ENCODE peak calls at places on chromosomes 5 and 9, in five cellular contexts. L is choroid plexus epithelial cell, X is brain microvascular endothelial cell, R is HFF-Myc, Q is AG10803. F is an unnamed sample.

GRCh38 chr5:138470322-138471285 is 5.3 kb downstream of the EGR1 start:
- DNase-seq in L (no peak), X (peak), R (no peak), Q (no peak), F (peak)

GRCh38 chr5:158883502-158883901 is 216.2 kb downstream of the EBF1 start:
- DNase-seq in L (no peak), X (no peak), R (no peak), Q (no peak), F (no peak)

GRCh38 chr5:135714126-135714894 is 120.2 kb upstream of the SLC25A48 start:
- DNase-seq in L (peak), X (peak), R (no peak), Q (peak), F (no peak)

GRCh38 chr9:68732405-68733020 is 27.5 kb downstream of the PIP5K1B start:
- DNase-seq in L (no peak), X (no peak), R (no peak), Q (no peak), F (no peak)

GRCh38 chr9:72149231-72149975 is at the start of gene GDA:
- DNase-seq in L (no peak), X (no peak), R (no peak), Q (no peak), F (no peak)

GRCh38 chr5:148393390-148393741 is 9.6 kb downstream of the FBXO38 start:
- DNase-seq in L (no peak), X (no peak), R (no peak), Q (no peak), F (no peak)

GRCh38 chr5:160787247-160787646 is 64.8 kb downstream of the ATP10B start:
- DNase-seq in L (no peak), X (no peak), R (no peak), Q (no peak), F (no peak)

GRCh38 chr9:24245988-24246387 is 299.7 kb downstream of the IZUMO3 start:
- DNase-seq in L (peak), X (peak), R (no peak), Q (peak), F (peak)

GRCh38 chr5:66144799-66145390 is 795 bp downstream of the SREK1 start:
- DNase-seq in L (no peak), X (no peak), R (no peak), Q (peak), F (no peak)

GRCh38 chr5:151205411-151205810 is 18.5 kb downstream of the CCDC69 start:
- DNase-seq in L (no peak), X (no peak), R (no peak), Q (no peak), F (no peak)

GRCh38 chr5:34847552-34847951 is 8.6 kb downstream of the TTC23L start:
- DNase-seq in L (no peak), X (no peak), R (no peak), Q (no peak), F (no peak)

GRCh38 chr9:108553111-108553635 is 302.6 kb downstream of the ACTL7B start:
- DNase-seq in L (no peak), X (no peak), R (no peak), Q (no peak), F (no peak)

GRCh38 chr5:4627887-4628286 is 512.2 kb upstream of the ADAMTS16 start:
- DNase-seq in L (no peak), X (no peak), R (no peak), Q (no peak), F (no peak)

GRCh38 chr5:178590141-178590923 is at the start of gene COL23A1:
- DNase-seq in L (peak), X (peak), R (no peak), Q (peak), F (peak)

GRCh38 chr9:88837731-88838130 is 153.5 kb upstream of the S1PR3 start:
- DNase-seq in L (no peak), X (no peak), R (no peak), Q (no peak), F (no peak)

GRCh38 chr9:93184439-93185221 is 691 bp downstream of the WNK2 start:
- DNase-seq in L (no peak), X (no peak), R (no peak), Q (no peak), F (no peak)

GRCh38 chr9:98315551-98316060 is 60.2 kb upstream of the TBC1D2 start:
- DNase-seq in L (peak), X (peak), R (peak), Q (peak), F (peak)

GRCh38 chr5:113250341-113250953 is 184.3 kb downstream of the TSSK1B start:
- DNase-seq in L (peak), X (peak), R (peak), Q (peak), F (peak)

GRCh38 chr9:107137495-107138202 is 145.4 kb upstream of the RAD23B start:
- DNase-seq in L (peak), X (no peak), R (peak), Q (peak), F (peak)

GRCh38 chr9:106593201-106593600 is 269.8 kb upstream of the ZNF462 start:
- DNase-seq in L (no peak), X (no peak), R (no peak), Q (no peak), F (no peak)

GRCh38 chr5:142977363-142978051 is 207.3 kb downstream of the ARHGAP26 start:
- DNase-seq in L (peak), X (peak), R (peak), Q (peak), F (peak)

GRCh38 chr9:14260101-14260500 is 53.8 kb downstream of the NFIB start:
- DNase-seq in L (no peak), X (no peak), R (no peak), Q (no peak), F (no peak)

GRCh38 chr9:19113964-19114679 is 11.4 kb upstream of the HAUS6 start:
- DNase-seq in L (no peak), X (no peak), R (no peak), Q (no peak), F (no peak)

GRCh38 chr5:41427505-41427904 is 82.9 kb downstream of the PLCXD3 start:
- DNase-seq in L (no peak), X (no peak), R (no peak), Q (no peak), F (no peak)

GRCh38 chr5:149915392-149916260 is 29.0 kb downstream of the PDE6A start:
- DNase-seq in L (peak), X (peak), R (no peak), Q (no peak), F (peak)

GRCh38 chr9:116979461-116979860 is 292.4 kb downstream of the TRIM32 start:
- DNase-seq in L (no peak), X (no peak), R (no peak), Q (no peak), F (no peak)

GRCh38 chr9:68851657-68852056 is 146.6 kb downstream of the PIP5K1B start:
- DNase-seq in L (no peak), X (no peak), R (no peak), Q (peak), F (no peak)

GRCh38 chr5:7991125-7991821 is 122.3 kb downstream of the MTRR start:
- DNase-seq in L (no peak), X (no peak), R (no peak), Q (no peak), F (no peak)

GRCh38 chr9:6689893-6690634 is 44.5 kb upstream of the GLDC start:
- DNase-seq in L (no peak), X (no peak), R (no peak), Q (no peak), F (no peak)

GRCh38 chr5:139177809-139178581 is 20.2 kb downstream of the SIL1 start:
- DNase-seq in L (no peak), X (no peak), R (no peak), Q (no peak), F (no peak)

GRCh38 chr5:56039985-56040384 is 45.2 kb upstream of the IL6ST start:
- DNase-seq in L (peak), X (peak), R (no peak), Q (no peak), F (no peak)

GRCh38 chr9:16191691-16192402 is 639.0 kb downstream of the CCDC171 start:
- DNase-seq in L (peak), X (peak), R (peak), Q (peak), F (peak)

GRCh38 chr5:72005676-72006075 is 101.6 kb upstream of the MAP1B start:
- DNase-seq in L (no peak), X (no peak), R (no peak), Q (no peak), F (no peak)

GRCh38 chr5:72604111-72604792 is 97.0 kb upstream of the ZNF366 start:
- DNase-seq in L (no peak), X (no peak), R (no peak), Q (no peak), F (peak)

GRCh38 chr5:9015250-9015936 is 530.5 kb downstream of the SEMA5A start:
- DNase-seq in L (peak), X (peak), R (no peak), Q (peak), F (peak)

GRCh38 chr5:172642046-172642409 is 965 bp downstream of the NEURL1B start:
- DNase-seq in L (peak), X (no peak), R (no peak), Q (no peak), F (peak)

GRCh38 chr5:172641359-172642045 is 439 bp downstream of the NEURL1B start:
- DNase-seq in L (no peak), X (no peak), R (no peak), Q (no peak), F (no peak)

GRCh38 chr5:172640139-172640538 is 924 bp upstream of the NEURL1B start:
- DNase-seq in L (no peak), X (no peak), R (no peak), Q (no peak), F (no peak)

GRCh38 chr5:172642511-172642910 is 1.4 kb downstream of the NEURL1B start:
- DNase-seq in L (no peak), X (no peak), R (no peak), Q (no peak), F (no peak)

DNA sequence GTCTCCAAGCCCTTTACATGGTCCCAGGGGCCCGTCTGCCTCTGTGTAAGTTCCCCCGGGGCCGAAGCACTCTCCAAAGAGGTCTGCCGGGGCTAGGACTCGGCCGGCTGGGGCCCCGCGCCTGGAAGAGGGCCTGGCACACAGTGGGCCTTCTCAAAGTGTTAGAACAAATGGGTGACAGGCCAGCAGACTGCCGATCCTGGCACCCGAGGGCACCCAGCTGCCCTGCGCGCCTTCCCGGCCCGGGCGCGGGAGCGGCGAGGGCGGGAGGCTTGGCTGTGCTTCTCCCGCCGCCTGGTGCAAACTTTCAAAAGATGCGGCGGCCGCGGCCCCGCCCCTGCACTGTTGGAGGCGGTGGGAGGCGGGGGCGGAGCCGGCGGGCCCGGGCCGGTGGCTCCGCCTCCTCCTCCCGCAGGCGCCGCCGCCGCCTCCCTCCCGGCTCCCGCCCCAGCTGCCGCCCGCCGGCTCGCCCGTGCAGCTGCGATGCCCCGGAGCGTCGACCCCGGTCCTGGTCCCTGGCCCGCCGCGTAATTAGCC is at the start of gene NEURL1B:
- DNase-seq in L (peak), X (no peak), R (no peak), Q (peak), F (peak)
- TF ChIP-seq CTCF in L (no peak), X (no peak), R (no peak), Q (no peak), F (no peak)

DNA sequence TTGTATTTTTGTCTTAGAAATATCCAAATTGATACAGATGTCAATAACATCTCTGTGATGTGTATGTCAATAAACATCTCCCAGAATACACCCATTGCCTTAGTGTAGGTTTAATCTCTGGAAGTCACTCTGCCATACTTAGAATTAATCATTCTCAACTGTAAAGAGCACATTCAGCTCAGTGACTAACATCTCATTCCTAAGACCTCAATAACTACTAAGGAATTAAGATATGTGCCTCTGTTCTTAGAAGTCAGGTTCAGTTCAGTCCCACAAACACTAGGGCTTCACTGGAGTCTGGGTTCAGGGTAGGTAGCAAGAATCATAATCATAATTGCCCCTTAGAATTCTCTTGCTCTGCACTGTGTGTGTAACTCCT is 31.7 kb downstream of the UGCG start:
- DNase-seq in L (peak), X (no peak), R (no peak), Q (peak), F (peak)
- TF ChIP-seq CTCF in L (no peak), X (peak), R (no peak), Q (peak), F (no peak)

GRCh38 chr5:176391479-176391878 is 2.9 kb downstream of the HIGD2A start:
- DNase-seq in L (no peak), X (no peak), R (no peak), Q (no peak), F (no peak)
- TF ChIP-seq CTCF in L (no peak), X (no peak), R (no peak), Q (no peak), F (no peak)

GRCh38 chr9:4666042-4666699 is at the start of gene SPATA6L:
- DNase-seq in L (peak), X (no peak), R (no peak), Q (peak), F (peak)
- TF ChIP-seq CTCF in L (peak), X (peak), R (no peak), Q (peak), F (peak)

GRCh38 chr5:177446184-177447065 is at the start of gene PRR7:
- DNase-seq in L (peak), X (peak), R (no peak), Q (peak), F (peak)
- TF ChIP-seq CTCF in L (no peak), X (peak), R (no peak), Q (no peak), F (peak)

GRCh38 chr5:15683332-15683731 is 183.4 kb downstream of the FBXL7 start:
- DNase-seq in L (peak), X (peak), R (no peak), Q (no peak), F (no peak)
- TF ChIP-seq CTCF in L (peak), X (peak), R (peak), Q (no peak), F (no peak)

GRCh38 chr9:95726756-95727155 is 148.7 kb upstream of the ERCC6L2 start:
- DNase-seq in L (peak), X (peak), R (peak), Q (peak), F (peak)
- TF ChIP-seq CTCF in L (peak), X (peak), R (peak), Q (peak), F (peak)

F was measured in astrocyte of the spinal cord.